ENCODE peak calls at places on chromosome 4, in eight cellular contexts. U, O, P, B, G, T, K and C are unnamed samples.

GRCh38 chr4:102503831-102504786 is 3.0 kb downstream of the NFKB1 start:
- DNase-seq in U (no peak), O (no peak), P (no peak), B (no peak), G (no peak), T (no peak), K (no peak), C (no peak)

GRCh38 chr4:2768921-2769336 is 12.8 kb upstream of the TNIP2 start:
- DNase-seq in U (no peak), O (no peak), P (peak; percentile 50), B (no peak), G (no peak), T (no peak), K (no peak), C (no peak)

GRCh38 chr4:178086324-178086723 is 644.1 kb upstream of the AGA start:
- DNase-seq in U (no peak), O (no peak), P (no peak), B (peak; percentile 68), G (peak; percentile 5), T (no peak), K (no peak), C (peak; percentile 9)

GRCh38 chr4:145939856-145940255 is 1.2 kb upstream of the ZNF827 start:
- DNase-seq in U (peak; percentile 39), O (no peak), P (no peak), B (no peak), G (no peak), T (peak; percentile 46), K (no peak), C (no peak)

GRCh38 chr4:127997534-127998388 is 32.6 kb downstream of the ABHD18 start:
- DNase-seq in U (peak; percentile 52), O (no peak), P (no peak), B (peak; percentile 14), G (no peak), T (peak; percentile 84), K (peak; percentile 18), C (no peak)

GRCh38 chr4:78602334-78602733 is 50.8 kb downstream of the ANXA3 start:
- DNase-seq in U (no peak), O (no peak), P (no peak), B (no peak), G (no peak), T (no peak), K (no peak), C (no peak)

GRCh38 chr4:128256539-128256938 is 31.1 kb downstream of the PGRMC2 start:
- DNase-seq in U (no peak), O (no peak), P (no peak), B (no peak), G (no peak), T (peak; percentile 47), K (no peak), C (no peak)

GRCh38 chr4:68082758-68083157 is 46.9 kb downstream of the TMPRSS11F start:
- DNase-seq in U (no peak), O (no peak), P (no peak), B (no peak), G (no peak), T (no peak), K (no peak), C (no peak)

GRCh38 chr4:10554694-10555093 is 97.5 kb upstream of the ZNF518B start:
- DNase-seq in U (peak; percentile 61), O (no peak), P (peak; percentile 44), B (peak; percentile 69), G (peak; percentile 80), T (peak; percentile 81), K (peak; percentile 27), C (peak; percentile 70)

GRCh38 chr4:88585908-88586307 is 6.4 kb upstream of the HERC3 start:
- DNase-seq in U (no peak), O (no peak), P (no peak), B (no peak), G (no peak), T (peak; percentile 78), K (no peak), C (no peak)

GRCh38 chr4:33111106-33111505 is 2390.9 kb downstream of the PCDH7 start:
- DNase-seq in U (no peak), O (no peak), P (no peak), B (no peak), G (no peak), T (peak; percentile 72), K (no peak), C (no peak)

GRCh38 chr4:174554329-174554728 is 32.0 kb upstream of the HPGD start:
- DNase-seq in U (peak; percentile 32), O (no peak), P (no peak), B (no peak), G (no peak), T (peak; percentile 25), K (no peak), C (no peak)
- H3K4me1 ChIP-seq in U (peaks cover 11% of the 10 kb centered on the region), O (no peaks in the 10 kb centered on the region), P (no peaks in the 10 kb centered on the region), B (no peaks in the 10 kb centered on the region), G (no peaks in the 10 kb centered on the region), T (peaks cover 13% of the 10 kb centered on the region), K (no peaks in the 10 kb centered on the region), C (no peaks in the 10 kb centered on the region)

GRCh38 chr4:159043861-159044260 is 59.0 kb upstream of the RAPGEF2 start:
- DNase-seq in U (no peak), O (no peak), P (no peak), B (no peak), G (no peak), T (no peak), K (no peak), C (no peak)
- H3K4me1 ChIP-seq in U (peaks cover 5% of the 10 kb centered on the region), O (peaks cover 21% of the 10 kb centered on the region), P (peaks cover 6% of the 10 kb centered on the region), B (peaks cover 13% of the 10 kb centered on the region), G (peaks cover 3% of the 10 kb centered on the region), T (peaks cover 8% of the 10 kb centered on the region), K (no peaks in the 10 kb centered on the region), C (peaks cover 23% of the 10 kb centered on the region)

DNA sequence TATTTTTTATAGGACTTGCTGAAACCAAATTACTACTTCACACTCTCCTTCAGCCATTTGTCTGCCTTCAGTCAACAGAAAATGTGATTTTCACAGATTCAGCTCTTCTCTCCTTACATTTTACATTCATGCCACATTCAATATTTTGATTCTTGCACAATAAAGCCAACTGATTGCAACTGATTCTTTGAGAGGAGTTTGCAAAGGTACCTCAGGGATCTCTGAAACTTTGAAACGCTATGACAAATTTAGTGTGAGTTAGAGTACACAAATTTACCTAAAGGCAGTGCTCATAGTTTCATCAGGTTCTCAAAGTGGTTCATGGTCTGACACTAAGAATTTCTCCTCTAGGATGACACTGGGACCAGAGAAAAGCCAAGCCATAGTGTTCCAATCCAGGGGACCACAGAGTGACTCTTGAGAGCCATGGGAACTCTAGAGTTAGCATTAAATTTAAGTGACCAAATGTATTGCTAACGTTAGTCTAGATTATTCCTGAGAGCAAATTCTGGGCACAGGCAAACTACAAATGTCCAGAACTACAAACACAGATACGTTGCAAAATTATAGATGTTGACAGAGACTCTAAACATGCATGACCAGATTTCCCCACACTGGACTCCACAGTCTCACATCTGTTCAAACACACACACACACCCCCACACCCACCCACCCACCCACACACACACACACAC is 9.0 kb downstream of the CSN3 start:
- DNase-seq in U (no peak), O (no peak), P (no peak), B (no peak), G (no peak), T (no peak), K (no peak), C (no peak)
- H3K4me1 ChIP-seq in U (no peaks in the 10 kb centered on the region), O (no peaks in the 10 kb centered on the region), P (no peaks in the 10 kb centered on the region), B (peaks cover 3% of the 10 kb centered on the region), G (no peaks in the 10 kb centered on the region), T (no peaks in the 10 kb centered on the region), K (no peaks in the 10 kb centered on the region), C (no peaks in the 10 kb centered on the region)

GRCh38 chr4:509374-509676 is 10.3 kb downstream of the PIGG start:
- DNase-seq in U (no peak), O (no peak), P (no peak), B (no peak), G (no peak), T (no peak), K (no peak), C (no peak)

GRCh38 chr4:507745-508512 is 8.9 kb downstream of the PIGG start:
- DNase-seq in U (no peak), O (no peak), P (no peak), B (no peak), G (no peak), T (no peak), K (no peak), C (no peak)

GRCh38 chr4:508675-509373 is 9.8 kb downstream of the PIGG start:
- DNase-seq in U (no peak), O (no peak), P (no peak), B (no peak), G (no peak), T (no peak), K (no peak), C (no peak)

GRCh38 chr4:499563-499962 is 553 bp downstream of the PIGG start:
- DNase-seq in U (no peak), O (no peak), P (no peak), B (no peak), G (no peak), T (peak; percentile 8), K (no peak), C (peak; percentile 10)

DNA sequence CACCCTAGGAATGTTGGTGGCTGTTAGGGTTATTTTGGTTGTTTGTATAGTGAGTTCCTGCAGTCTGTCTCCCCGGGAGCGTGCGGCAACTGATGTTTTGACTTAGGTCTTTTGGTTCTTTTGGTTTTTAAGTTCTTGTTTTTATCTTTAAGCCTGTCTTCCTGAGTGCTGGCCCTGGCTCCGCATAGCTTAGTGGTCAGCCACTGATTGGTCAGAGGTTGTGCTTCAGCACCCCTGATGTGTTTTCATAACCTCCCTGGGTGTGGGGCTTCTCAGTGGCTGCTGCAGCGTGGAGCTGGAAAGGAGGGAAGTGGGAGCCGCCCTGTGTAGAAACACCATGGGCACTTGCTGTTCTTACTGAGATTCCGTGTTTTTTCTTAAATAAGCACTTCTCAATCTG is 5.1 kb downstream of the PIGG start:
- DNase-seq in U (no peak), O (no peak), P (no peak), B (no peak), G (no peak), T (no peak), K (no peak), C (no peak)
- H3K4me1 ChIP-seq in U (peaks cover 15% of the 10 kb centered on the region), O (peaks cover 12% of the 10 kb centered on the region), P (no peaks in the 10 kb centered on the region), B (peaks cover 5% of the 10 kb centered on the region), G (peaks cover 8% of the 10 kb centered on the region), T (peaks cover 11% of the 10 kb centered on the region), K (peaks cover 9% of the 10 kb centered on the region), C (peaks cover 5% of the 10 kb centered on the region)

DNA sequence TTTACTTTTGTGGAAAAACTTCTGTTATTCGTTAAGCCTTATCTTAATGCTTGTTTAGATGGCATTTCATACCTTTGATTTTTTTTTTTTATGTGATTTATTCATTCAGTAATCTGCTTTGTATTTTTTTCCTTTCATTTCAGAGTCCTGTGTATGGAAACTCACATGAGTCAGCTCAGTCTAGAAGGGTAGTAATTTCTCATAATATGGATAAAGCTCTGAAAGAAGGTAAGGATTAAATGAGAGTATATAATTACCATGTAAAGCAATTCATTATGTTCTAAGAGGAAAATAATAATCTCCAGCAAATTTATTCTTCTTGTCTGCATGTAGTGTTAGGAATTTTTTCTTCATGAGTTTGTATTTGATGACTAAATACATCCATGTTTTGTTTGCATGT is 37.8 kb downstream of the SNX25 start:
- DNase-seq in U (no peak), O (no peak), P (no peak), B (no peak), G (no peak), T (peak; percentile 56), K (no peak), C (no peak)
- H3K4me1 ChIP-seq in U (no peaks in the 10 kb centered on the region), O (peaks cover 20% of the 10 kb centered on the region), P (peaks cover 9% of the 10 kb centered on the region), B (no peaks in the 10 kb centered on the region), G (no peaks in the 10 kb centered on the region), T (peaks cover 24% of the 10 kb centered on the region), K (no peaks in the 10 kb centered on the region), C (no peaks in the 10 kb centered on the region)